ENCODE peak calls at places on chromosome 14, in six cellular contexts. One of them, this sample, is unnamed.

GRCh38 chr14:49615776-49616175 is 4.7 kb downstream of the RPL36AL start:
- DNase-seq in mesendoderm: no peak
- DNase-seq in IMR-90: no peak
- DNase-seq in mesenchymal stem cell: no peak
- DNase-seq in neuronal stem cell: no peak
- DNase-seq in H9: no peak
- DNase-seq in this sample: peak; percentile 88

GRCh38 chr14:25237845-25238244 is 187.9 kb upstream of the STXBP6 start:
- DNase-seq in IMR-90: peak; percentile 2
- DNase-seq in mesendoderm: peak; percentile 76
- DNase-seq in neuronal stem cell: peak; percentile 36
- DNase-seq in mesenchymal stem cell: no peak
- DNase-seq in H9: peak; percentile 64
- DNase-seq in this sample: no peak

GRCh38 chr14:29301571-29301970 is 535.0 kb downstream of the FOXG1 start:
- DNase-seq in mesendoderm: no peak
- DNase-seq in IMR-90: no peak
- DNase-seq in H9: no peak
- DNase-seq in neuronal stem cell: no peak
- DNase-seq in mesenchymal stem cell: no peak
- DNase-seq in this sample: no peak

GRCh38 chr14:85415015-85415712 is 114.8 kb upstream of the FLRT2 start:
- DNase-seq in mesendoderm: peak; percentile 81
- DNase-seq in H9: peak; percentile 58
- DNase-seq in IMR-90: peak; percentile 93
- DNase-seq in neuronal stem cell: no peak
- DNase-seq in mesenchymal stem cell: peak; percentile 85
- DNase-seq in this sample: peak; percentile 2

GRCh38 chr14:45658917-45659299 is 405.9 kb upstream of the MIS18BP1 start:
- DNase-seq in neuronal stem cell: no peak
- DNase-seq in mesenchymal stem cell: no peak
- DNase-seq in H9: no peak
- DNase-seq in mesendoderm: no peak
- DNase-seq in IMR-90: no peak
- DNase-seq in this sample: no peak

GRCh38 chr14:88554458-88555286 is at the start of gene PTPN21:
- DNase-seq in IMR-90: peak; percentile 64
- DNase-seq in H9: peak; percentile 77
- DNase-seq in mesenchymal stem cell: peak; percentile 77
- DNase-seq in mesendoderm: peak; percentile 83
- DNase-seq in neuronal stem cell: peak; percentile 70
- DNase-seq in this sample: peak; percentile 68

GRCh38 chr14:50397461-50398196 is 948 bp upstream of the CDKL1 start:
- DNase-seq in IMR-90: no peak
- DNase-seq in H9: no peak
- DNase-seq in neuronal stem cell: no peak
- DNase-seq in mesendoderm: no peak
- DNase-seq in mesenchymal stem cell: no peak
- DNase-seq in this sample: peak; percentile 11

GRCh38 chr14:67137744-67138371 is 51.4 kb upstream of the GARIN2 start:
- DNase-seq in IMR-90: peak; percentile 22
- DNase-seq in mesendoderm: peak; percentile 21
- DNase-seq in mesenchymal stem cell: peak; percentile 7
- DNase-seq in neuronal stem cell: no peak
- DNase-seq in H9: no peak
- DNase-seq in this sample: no peak

GRCh38 chr14:91230363-91231035 is 14.0 kb downstream of the GPR68 start:
- DNase-seq in neuronal stem cell: no peak
- DNase-seq in mesendoderm: peak; percentile 37
- DNase-seq in mesenchymal stem cell: no peak
- DNase-seq in IMR-90: peak; percentile 36
- DNase-seq in H9: no peak
- DNase-seq in this sample: no peak

GRCh38 chr14:57346741-57347140 is 43.6 kb upstream of the NAA30 start:
- DNase-seq in mesendoderm: no peak
- DNase-seq in mesenchymal stem cell: no peak
- DNase-seq in H9: no peak
- DNase-seq in neuronal stem cell: no peak
- DNase-seq in IMR-90: no peak
- DNase-seq in this sample: no peak

GRCh38 chr14:102221026-102221425 is 81.3 kb downstream of the WDR20 start:
- DNase-seq in IMR-90: peak; percentile 44
- DNase-seq in neuronal stem cell: no peak
- DNase-seq in H9: no peak
- DNase-seq in mesenchymal stem cell: peak; percentile 43
- DNase-seq in mesendoderm: peak; percentile 68
- DNase-seq in this sample: no peak

GRCh38 chr14:105888784-105889665 is 362.6 kb downstream of the TMEM121 start:
- DNase-seq in IMR-90: no peak
- DNase-seq in mesendoderm: no peak
- DNase-seq in mesenchymal stem cell: no peak
- DNase-seq in H9: no peak
- DNase-seq in neuronal stem cell: no peak
- DNase-seq in this sample: no peak

GRCh38 chr14:103528158-103528511 is 861 bp upstream of the TRMT61A start:
- DNase-seq in IMR-90: no peak
- DNase-seq in mesenchymal stem cell: peak; percentile 41
- DNase-seq in H9: no peak
- DNase-seq in mesendoderm: no peak
- DNase-seq in neuronal stem cell: no peak
- DNase-seq in this sample: no peak

GRCh38 chr14:34718750-34719304 is 4.4 kb upstream of the CFL2 start:
- DNase-seq in IMR-90: peak; percentile 74
- DNase-seq in neuronal stem cell: no peak
- DNase-seq in H9: no peak
- DNase-seq in mesenchymal stem cell: peak; percentile 60
- DNase-seq in mesendoderm: peak; percentile 64
- DNase-seq in this sample: no peak

GRCh38 chr14:98906123-98906995 is 365.6 kb downstream of the BCL11B start:
- DNase-seq in mesenchymal stem cell: no peak
- DNase-seq in mesendoderm: peak; percentile 30
- DNase-seq in H9: no peak
- DNase-seq in IMR-90: no peak
- DNase-seq in neuronal stem cell: no peak
- DNase-seq in this sample: no peak

GRCh38 chr14:102591372-102591943 is 991 bp upstream of the RCOR1 start:
- DNase-seq in mesenchymal stem cell: peak; percentile 52
- DNase-seq in IMR-90: peak; percentile 29
- DNase-seq in mesendoderm: no peak
- DNase-seq in H9: no peak
- DNase-seq in neuronal stem cell: no peak
- DNase-seq in this sample: no peak

GRCh38 chr14:55976619-55977018 is 141.6 kb upstream of the PELI2 start:
- DNase-seq in mesendoderm: no peak
- DNase-seq in neuronal stem cell: no peak
- DNase-seq in H9: no peak
- DNase-seq in mesenchymal stem cell: no peak
- DNase-seq in IMR-90: no peak
- DNase-seq in this sample: no peak

GRCh38 chr14:49999826-50000214 is 106.9 kb downstream of the ARF6 start:
- DNase-seq in neuronal stem cell: no peak
- DNase-seq in mesendoderm: peak; percentile 55
- DNase-seq in IMR-90: no peak
- DNase-seq in mesenchymal stem cell: no peak
- DNase-seq in H9: no peak
- DNase-seq in this sample: peak; percentile 19

GRCh38 chr14:22838631-22839041 is 2.3 kb downstream of the MMP14 start:
- DNase-seq in IMR-90: peak; percentile 66
- DNase-seq in mesendoderm: peak; percentile 49
- DNase-seq in H9: no peak
- DNase-seq in neuronal stem cell: no peak
- DNase-seq in mesenchymal stem cell: peak; percentile 86
- DNase-seq in this sample: peak; percentile 47

GRCh38 chr14:103624860-103625259 is 4.2 kb upstream of the KLC1 start:
- DNase-seq in IMR-90: peak; percentile 66
- DNase-seq in mesenchymal stem cell: peak; percentile 65
- DNase-seq in H9: peak; percentile 65
- DNase-seq in mesendoderm: peak; percentile 74
- DNase-seq in neuronal stem cell: no peak
- DNase-seq in this sample: peak; percentile 95

GRCh38 chr14:24436355-24437019 is 6.1 kb downstream of the SDR39U1 start:
- DNase-seq in H9: no peak
- DNase-seq in neuronal stem cell: peak; percentile 48
- DNase-seq in IMR-90: peak; percentile 85
- DNase-seq in mesendoderm: peak; percentile 62
- DNase-seq in mesenchymal stem cell: peak; percentile 80
- DNase-seq in this sample: peak; percentile 32

GRCh38 chr14:55430024-55430690 is 10.3 kb downstream of the TBPL2 start:
- DNase-seq in IMR-90: peak; percentile 86
- DNase-seq in H9: no peak
- DNase-seq in neuronal stem cell: no peak
- DNase-seq in mesenchymal stem cell: peak; percentile 79
- DNase-seq in mesendoderm: peak; percentile 85
- DNase-seq in this sample: peak; percentile 36

GRCh38 chr14:104731249-104731924 is 7.4 kb downstream of the ADSS1 start:
- DNase-seq in IMR-90: no peak
- DNase-seq in H9: peak; percentile 76
- DNase-seq in mesendoderm: peak; percentile 85
- DNase-seq in neuronal stem cell: no peak
- DNase-seq in mesenchymal stem cell: peak; percentile 31
- DNase-seq in this sample: peak; percentile 36

GRCh38 chr14:85528882-85529585 is 910 bp upstream of the FLRT2 start:
- DNase-seq in neuronal stem cell: peak; percentile 35
- DNase-seq in IMR-90: peak; percentile 72
- DNase-seq in mesenchymal stem cell: peak; percentile 86
- DNase-seq in mesendoderm: peak; percentile 62
- DNase-seq in H9: no peak
- DNase-seq in this sample: no peak

GRCh38 chr14:83162351-83162929 is 1628.8 kb upstream of the SEL1L start:
- DNase-seq in H9: no peak
- DNase-seq in neuronal stem cell: no peak
- DNase-seq in IMR-90: no peak
- DNase-seq in mesenchymal stem cell: no peak
- DNase-seq in mesendoderm: no peak
- DNase-seq in this sample: no peak

GRCh38 chr14:88856786-88857366 is 32.4 kb downstream of the TTC8 start:
- DNase-seq in IMR-90: peak; percentile 72
- DNase-seq in mesenchymal stem cell: peak; percentile 20
- DNase-seq in H9: no peak
- DNase-seq in neuronal stem cell: no peak
- DNase-seq in mesendoderm: no peak
- DNase-seq in this sample: no peak

GRCh38 chr14:21539154-21539940 is 13.2 kb upstream of the SALL2 start:
- DNase-seq in H9: no peak
- DNase-seq in mesendoderm: peak; percentile 66
- DNase-seq in mesenchymal stem cell: no peak
- DNase-seq in neuronal stem cell: peak; percentile 90
- DNase-seq in IMR-90: no peak
- DNase-seq in this sample: no peak

GRCh38 chr14:21541413-21542074 is 15.4 kb upstream of the SALL2 start:
- DNase-seq in neuronal stem cell: no peak
- DNase-seq in H9: no peak
- DNase-seq in mesendoderm: peak; percentile 64
- DNase-seq in IMR-90: no peak
- DNase-seq in mesenchymal stem cell: no peak
- DNase-seq in this sample: no peak

DNA sequence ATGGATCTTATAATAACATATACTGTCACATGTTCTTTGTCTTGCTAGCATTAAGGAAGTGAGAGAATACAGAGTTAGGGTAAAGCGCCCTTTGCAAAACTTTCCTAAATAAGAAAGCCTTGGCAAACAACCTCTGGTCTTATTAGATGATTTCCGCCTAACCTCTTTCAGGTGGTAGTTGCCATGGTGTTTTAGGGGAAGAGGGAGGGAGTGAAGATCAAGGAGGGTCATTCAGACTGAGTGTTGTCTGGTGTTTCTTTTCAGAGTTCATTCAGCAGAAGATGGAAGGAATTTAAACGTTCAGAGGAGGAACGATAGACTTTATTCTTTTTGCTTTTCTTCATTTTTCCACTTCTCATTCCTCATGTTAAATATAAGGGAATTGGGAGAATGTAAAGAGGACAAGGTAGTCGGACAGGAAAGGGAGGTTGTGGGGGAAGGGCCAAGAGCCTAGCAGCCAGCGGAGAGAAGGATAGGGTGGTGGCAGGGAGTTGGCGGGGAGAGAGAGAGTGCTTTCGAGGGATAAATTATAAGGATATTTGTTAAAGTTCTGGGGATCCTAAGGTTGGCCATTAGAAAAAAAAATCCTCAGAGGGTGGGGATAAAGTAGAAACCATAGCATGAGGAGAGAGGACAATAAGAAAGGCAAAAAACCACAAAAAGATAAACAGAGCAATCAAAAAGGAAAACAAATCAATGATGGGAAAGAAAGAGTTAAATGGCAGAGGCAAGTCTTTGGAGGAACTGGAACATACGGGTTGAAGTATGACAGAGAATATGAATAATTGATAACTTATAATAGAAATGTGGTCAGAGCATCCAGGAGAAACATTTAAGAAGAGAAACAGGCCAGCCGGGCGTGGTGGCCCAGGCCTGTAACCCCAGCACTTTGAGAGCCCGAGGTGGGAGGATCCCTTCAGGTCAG is 17.5 kb upstream of the SALL2 start:
- DNase-seq in neuronal stem cell: no peak
- DNase-seq in IMR-90: no peak
- DNase-seq in mesenchymal stem cell: no peak
- DNase-seq in mesendoderm: peak; percentile 83
- DNase-seq in H9: peak; percentile 62
- DNase-seq in this sample: peak; percentile 33
- H2AK5ac ChIP-seq in neuronal stem cell: peak overlapping the region; percentile 75
- H2AK5ac ChIP-seq in IMR-90: no peak overlapping the region
- H2AK5ac ChIP-seq in mesenchymal stem cell: no peak overlapping the region
- H2AK5ac ChIP-seq in mesendoderm: no peak overlapping the region
- H2AK5ac ChIP-seq in H9: no peak overlapping the region
- H2AK5ac ChIP-seq in this sample: no peak overlapping the region

DNA sequence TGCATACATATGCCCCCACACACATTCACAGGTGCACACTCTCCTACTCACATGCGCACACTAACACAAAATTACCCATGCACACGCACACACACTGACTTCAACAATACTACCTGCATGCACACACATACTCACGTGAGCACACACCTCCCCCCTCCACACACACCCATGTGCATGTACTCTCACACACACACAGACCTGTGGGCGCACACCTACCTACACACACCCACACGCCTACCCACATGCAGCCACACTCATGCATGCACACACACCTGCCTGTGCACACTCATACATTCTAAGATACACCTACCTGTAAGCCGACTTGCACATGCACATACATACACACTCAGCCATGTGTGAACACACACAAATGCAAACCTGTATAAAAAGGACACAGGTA is 97.3 kb upstream of the GSC start:
- DNase-seq in neuronal stem cell: no peak
- DNase-seq in IMR-90: no peak
- DNase-seq in H9: no peak
- DNase-seq in mesenchymal stem cell: no peak
- DNase-seq in mesendoderm: no peak
- DNase-seq in this sample: no peak
- H3K4me2 ChIP-seq in neuronal stem cell: no peak overlapping the region
- H3K4me2 ChIP-seq in IMR-90: no peak overlapping the region
- H3K4me2 ChIP-seq in H9: no peak overlapping the region
- H3K4me2 ChIP-seq in mesenchymal stem cell: no peak overlapping the region
- H3K4me2 ChIP-seq in mesendoderm: no peak overlapping the region
- H3K4me2 ChIP-seq in this sample: no peak overlapping the region

GRCh38 chr14:96638041-96638855 is 136.1 kb downstream of the PAPOLA start:
- DNase-seq in mesenchymal stem cell: no peak
- DNase-seq in mesendoderm: no peak
- DNase-seq in IMR-90: no peak
- DNase-seq in neuronal stem cell: no peak
- DNase-seq in H9: no peak
- DNase-seq in this sample: no peak
- H3K9ac ChIP-seq in mesenchymal stem cell: no peak overlapping the region
- H3K9ac ChIP-seq in mesendoderm: no peak overlapping the region
- H3K9ac ChIP-seq in IMR-90: no peak overlapping the region
- H3K9ac ChIP-seq in neuronal stem cell: no peak overlapping the region
- H3K9ac ChIP-seq in H9: no peak overlapping the region
- H3K9ac ChIP-seq in this sample: no peak overlapping the region

GRCh38 chr14:93019367-93019843 is 96.3 kb downstream of the ITPK1 start:
- DNase-seq in mesenchymal stem cell: no peak
- DNase-seq in H9: no peak
- DNase-seq in neuronal stem cell: no peak
- DNase-seq in IMR-90: no peak
- DNase-seq in mesendoderm: no peak
- DNase-seq in this sample: no peak
- H2AK5ac ChIP-seq in mesenchymal stem cell: no peak overlapping the region
- H2AK5ac ChIP-seq in H9: no peak overlapping the region
- H2AK5ac ChIP-seq in neuronal stem cell: peak overlapping the region; percentile 76
- H2AK5ac ChIP-seq in IMR-90: no peak overlapping the region
- H2AK5ac ChIP-seq in mesendoderm: no peak overlapping the region
- H2AK5ac ChIP-seq in this sample: no peak overlapping the region